ENCODE peak calls at places on chromosomes 7 and 10, in nine cellular contexts. One of them, this sample, is unnamed.

GRCh38 chr7:82444220-82445049 is 858 bp upstream of the CACNA2D1 start:
- DNase-seq in aorta: no peak
- DNase-seq in stomach: peak
- DNase-seq in T-cell: no peak
- DNase-seq in fibroblast of mammary gland: no peak
- DNase-seq in lung: no peak
- DNase-seq in uterus: peak
- DNase-seq in HFF-Myc: no peak
- DNase-seq in AG08395: no peak
- DNase-seq in this sample: no peak

GRCh38 chr7:150954986-150955518 is 23.1 kb downstream of the KCNH2 start:
- DNase-seq in fibroblast of mammary gland: no peak
- DNase-seq in aorta: no peak
- DNase-seq in uterus: peak
- DNase-seq in T-cell: no peak
- DNase-seq in AG08395: no peak
- DNase-seq in lung: no peak
- DNase-seq in HFF-Myc: no peak
- DNase-seq in stomach: no peak
- DNase-seq in this sample: no peak

GRCh38 chr10:125158528-125159485 is 1.6 kb downstream of the CTBP2 start:
- DNase-seq in aorta: peak
- DNase-seq in HFF-Myc: no peak
- DNase-seq in fibroblast of mammary gland: peak
- DNase-seq in T-cell: no peak
- DNase-seq in lung: peak
- DNase-seq in AG08395: peak
- DNase-seq in uterus: peak
- DNase-seq in stomach: peak
- DNase-seq in this sample: no peak

GRCh38 chr10:72171175-72171630 is 44.6 kb upstream of the ANAPC16 start:
- DNase-seq in fibroblast of mammary gland: peak
- DNase-seq in stomach: peak
- DNase-seq in T-cell: no peak
- DNase-seq in lung: peak
- DNase-seq in AG08395: peak
- DNase-seq in HFF-Myc: peak
- DNase-seq in uterus: no peak
- DNase-seq in aorta: no peak
- DNase-seq in this sample: no peak

GRCh38 chr7:129438281-129438838 is 4.1 kb downstream of the STRIP2 start:
- DNase-seq in lung: no peak
- DNase-seq in stomach: no peak
- DNase-seq in HFF-Myc: no peak
- DNase-seq in uterus: no peak
- DNase-seq in fibroblast of mammary gland: no peak
- DNase-seq in AG08395: no peak
- DNase-seq in T-cell: no peak
- DNase-seq in aorta: no peak
- DNase-seq in this sample: no peak

GRCh38 chr10:22222236-22223190 is 4.7 kb upstream of the EBLN1 start:
- DNase-seq in fibroblast of mammary gland: no peak
- DNase-seq in lung: no peak
- DNase-seq in HFF-Myc: no peak
- DNase-seq in T-cell: no peak
- DNase-seq in uterus: no peak
- DNase-seq in aorta: no peak
- DNase-seq in stomach: no peak
- DNase-seq in AG08395: no peak
- DNase-seq in this sample: no peak

GRCh38 chr7:6158424-6159096 is 113.9 kb downstream of the CYTH3 start:
- DNase-seq in lung: no peak
- DNase-seq in AG08395: no peak
- DNase-seq in HFF-Myc: no peak
- DNase-seq in uterus: no peak
- DNase-seq in fibroblast of mammary gland: no peak
- DNase-seq in T-cell: no peak
- DNase-seq in stomach: no peak
- DNase-seq in aorta: no peak
- DNase-seq in this sample: no peak

GRCh38 chr10:118704711-118705110 is 50.1 kb downstream of the CACUL1 start:
- DNase-seq in uterus: no peak
- DNase-seq in stomach: no peak
- DNase-seq in aorta: no peak
- DNase-seq in HFF-Myc: no peak
- DNase-seq in lung: no peak
- DNase-seq in T-cell: no peak
- DNase-seq in fibroblast of mammary gland: no peak
- DNase-seq in AG08395: no peak
- DNase-seq in this sample: no peak

GRCh38 chr7:934469-935320 is 19.8 kb downstream of the ADAP1 start:
- DNase-seq in HFF-Myc: no peak
- DNase-seq in T-cell: no peak
- DNase-seq in stomach: no peak
- DNase-seq in fibroblast of mammary gland: no peak
- DNase-seq in AG08395: no peak
- DNase-seq in lung: no peak
- DNase-seq in uterus: no peak
- DNase-seq in aorta: peak
- DNase-seq in this sample: no peak

GRCh38 chr10:29811751-29812427 is 177.1 kb upstream of the SVIL start:
- DNase-seq in AG08395: peak
- DNase-seq in stomach: no peak
- DNase-seq in lung: no peak
- DNase-seq in HFF-Myc: peak
- DNase-seq in T-cell: peak
- DNase-seq in uterus: peak
- DNase-seq in aorta: no peak
- DNase-seq in fibroblast of mammary gland: peak
- DNase-seq in this sample: no peak

GRCh38 chr7:94003446-94004023 is 620 bp downstream of the BET1 start:
- DNase-seq in uterus: no peak
- DNase-seq in aorta: no peak
- DNase-seq in lung: no peak
- DNase-seq in HFF-Myc: no peak
- DNase-seq in AG08395: peak
- DNase-seq in stomach: no peak
- DNase-seq in T-cell: peak
- DNase-seq in fibroblast of mammary gland: peak
- DNase-seq in this sample: no peak

GRCh38 chr7:10797157-10797556 is 176.5 kb upstream of the PHF14 start:
- DNase-seq in AG08395: no peak
- DNase-seq in aorta: no peak
- DNase-seq in HFF-Myc: no peak
- DNase-seq in uterus: no peak
- DNase-seq in fibroblast of mammary gland: no peak
- DNase-seq in stomach: no peak
- DNase-seq in lung: no peak
- DNase-seq in T-cell: no peak
- DNase-seq in this sample: no peak

GRCh38 chr10:28139138-28139537 is 140.3 kb upstream of the ODAD2 start:
- DNase-seq in uterus: no peak
- DNase-seq in stomach: no peak
- DNase-seq in fibroblast of mammary gland: no peak
- DNase-seq in AG08395: no peak
- DNase-seq in HFF-Myc: no peak
- DNase-seq in aorta: no peak
- DNase-seq in T-cell: no peak
- DNase-seq in lung: peak
- DNase-seq in this sample: no peak

GRCh38 chr7:102152672-102153585 is 133.7 kb upstream of the SH2B2 start:
- DNase-seq in lung: peak
- DNase-seq in aorta: no peak
- DNase-seq in T-cell: no peak
- DNase-seq in AG08395: no peak
- DNase-seq in HFF-Myc: no peak
- DNase-seq in uterus: peak
- DNase-seq in fibroblast of mammary gland: peak
- DNase-seq in stomach: no peak
- DNase-seq in this sample: no peak

GRCh38 chr10:84432891-84433290 is 104.5 kb downstream of the CCSER2 start:
- DNase-seq in AG08395: no peak
- DNase-seq in lung: no peak
- DNase-seq in uterus: no peak
- DNase-seq in aorta: no peak
- DNase-seq in T-cell: no peak
- DNase-seq in stomach: no peak
- DNase-seq in HFF-Myc: no peak
- DNase-seq in fibroblast of mammary gland: peak
- DNase-seq in this sample: no peak

GRCh38 chr10:124742418-124743187 is 1.6 kb downstream of the FAM53B start:
- DNase-seq in AG08395: no peak
- DNase-seq in T-cell: no peak
- DNase-seq in HFF-Myc: no peak
- DNase-seq in stomach: no peak
- DNase-seq in uterus: no peak
- DNase-seq in aorta: no peak
- DNase-seq in lung: peak
- DNase-seq in fibroblast of mammary gland: peak
- DNase-seq in this sample: no peak

GRCh38 chr7:44213872-44214595 is 13.3 kb downstream of the YKT6 start:
- DNase-seq in T-cell: no peak
- DNase-seq in uterus: no peak
- DNase-seq in aorta: no peak
- DNase-seq in HFF-Myc: peak
- DNase-seq in fibroblast of mammary gland: peak
- DNase-seq in AG08395: peak
- DNase-seq in stomach: no peak
- DNase-seq in lung: no peak
- DNase-seq in this sample: no peak